ENCODE peak calls at places on chromosome 1, in eight cellular contexts. F is aorta, C is lung, O is cardiac muscle cell, P is adrenal gland, G is heart left ventricle, D is colonic mucosa, L is mesenchymal stem cell. E is an unnamed sample.
A peak's percentile ranks its signal among the peaks of the same experiment; 100 is the strongest.

GRCh38 chr1:216425577-216425976 is 2.3 kb upstream of the USH2A start:
- DNase-seq in F (no peak), C (no peak), O (peak; percentile 81), P (no peak), G (no peak), D (no peak), L (peak; percentile 6), E (no peak)

GRCh38 chr1:160488347-160489058 is 34.6 kb downstream of the SLAMF6 start:
- DNase-seq in F (no peak), C (no peak), O (no peak), P (no peak), G (no peak), D (no peak), L (no peak), E (no peak)

GRCh38 chr1:236685917-236686814 is at the start of gene ACTN2:
- DNase-seq in F (peak; percentile 86), C (peak; percentile 35), O (peak; percentile 68), P (peak; percentile 6), G (peak; percentile 68), D (peak; percentile 49), L (peak; percentile 5), E (peak; percentile 21)

GRCh38 chr1:183276386-183276785 is 90.3 kb downstream of the LAMC2 start:
- DNase-seq in F (no peak), C (no peak), O (no peak), P (no peak), G (no peak), D (no peak), L (peak; percentile 43), E (no peak)

GRCh38 chr1:216261631-216262030 is 161.6 kb downstream of the USH2A start:
- DNase-seq in F (no peak), C (no peak), O (no peak), P (no peak), G (no peak), D (no peak), L (no peak), E (no peak)

GRCh38 chr1:156767879-156768608 is 709 bp downstream of the PRCC start:
- DNase-seq in F (peak; percentile 86), C (peak; percentile 47), O (no peak), P (peak; percentile 49), G (peak; percentile 40), D (peak; percentile 44), L (peak; percentile 41), E (no peak)

GRCh38 chr1:26996024-26996423 is 2.5 kb downstream of the TRNP1 start:
- DNase-seq in F (no peak), C (no peak), O (peak; percentile 40), P (no peak), G (no peak), D (no peak), L (peak; percentile 61), E (no peak)

GRCh38 chr1:186155594-186155993 is 219.5 kb downstream of the TPR start:
- DNase-seq in F (no peak), C (no peak), O (peak; percentile 75), P (peak; percentile 4), G (no peak), D (no peak), L (peak; percentile 72), E (no peak)

GRCh38 chr1:230806552-230806951 is 59.4 kb downstream of the CAPN9 start:
- DNase-seq in F (no peak), C (peak; percentile 15), O (no peak), P (no peak), G (no peak), D (no peak), L (no peak), E (no peak)

GRCh38 chr1:206505702-206506375 is 1.5 kb upstream of the RASSF5 start:
- DNase-seq in F (peak; percentile 28), C (no peak), O (peak; percentile 68), P (no peak), G (no peak), D (no peak), L (peak; percentile 47), E (no peak)

GRCh38 chr1:183443025-183443424 is 24.8 kb upstream of the NMNAT2 start:
- DNase-seq in F (no peak), C (no peak), O (peak; percentile 11), P (no peak), G (no peak), D (no peak), L (no peak), E (no peak)

GRCh38 chr1:11652203-11652780 is 1.9 kb downstream of the FBXO2 start:
- DNase-seq in F (no peak), C (no peak), O (no peak), P (no peak), G (no peak), D (no peak), L (no peak), E (no peak)

DNA sequence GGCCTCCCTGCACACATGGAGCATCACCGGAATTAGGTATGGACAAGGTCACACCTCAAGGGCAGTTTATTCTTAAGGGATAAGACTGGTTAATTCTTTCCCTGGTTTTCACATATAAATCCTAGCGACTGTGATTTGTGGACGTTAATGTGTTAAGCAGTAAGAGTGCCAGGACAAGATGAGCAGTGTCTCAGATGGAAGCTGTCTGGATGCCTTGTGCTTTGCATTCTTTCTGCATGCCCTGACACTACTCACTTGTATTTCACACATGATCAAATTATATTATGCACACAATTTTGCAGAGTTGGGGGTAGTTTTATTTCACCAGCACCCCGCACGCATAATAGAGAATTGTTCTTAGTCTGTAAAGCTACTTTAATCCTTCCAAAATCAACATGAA is 49.2 kb upstream of the NADK start:
- DNase-seq in F (peak; percentile 4), C (no peak), O (no peak), P (no peak), G (no peak), D (no peak), L (no peak), E (no peak)
- H3K27ac ChIP-seq in F (no peak overlapping the region), C (no peak overlapping the region), O (peak overlapping the region; percentile 68), P (no peak overlapping the region), G (no peak overlapping the region), D (no peak overlapping the region), L (peak overlapping the region; percentile 84), E (no peak overlapping the region)

GRCh38 chr1:170685166-170685565 is 21.2 kb downstream of the PRRX1 start:
- DNase-seq in F (no peak), C (no peak), O (peak; percentile 49), P (no peak), G (no peak), D (no peak), L (no peak), E (no peak)

GRCh38 chr1:170692866-170693575 is 29.1 kb downstream of the PRRX1 start:
- DNase-seq in F (no peak), C (no peak), O (peak; percentile 87), P (no peak), G (no peak), D (no peak), L (peak; percentile 45), E (no peak)

GRCh38 chr1:170691258-170691657 is 27.3 kb downstream of the PRRX1 start:
- DNase-seq in F (no peak), C (no peak), O (no peak), P (no peak), G (no peak), D (no peak), L (no peak), E (no peak)

GRCh38 chr1:170682809-170683208 is 18.9 kb downstream of the PRRX1 start:
- DNase-seq in F (no peak), C (no peak), O (no peak), P (no peak), G (no peak), D (no peak), L (no peak), E (no peak)

DNA sequence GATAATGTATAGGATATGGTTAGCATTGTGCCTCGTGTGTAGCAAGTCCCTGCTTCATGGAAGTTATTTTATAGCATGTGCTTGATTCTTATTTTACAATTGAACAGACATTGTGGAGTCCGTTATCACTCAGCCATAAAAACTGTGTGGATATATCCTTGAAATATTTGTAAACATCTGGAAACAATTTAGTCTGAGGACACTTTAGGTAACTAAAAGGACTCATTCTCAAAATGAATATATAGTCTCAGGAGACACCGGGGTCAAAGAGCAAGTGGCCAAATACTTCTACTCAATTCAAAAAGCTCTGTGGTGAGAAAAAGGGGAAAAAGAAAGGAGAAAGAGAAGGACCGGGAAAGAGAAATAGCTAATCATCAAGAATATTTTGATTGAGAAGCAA is 23.7 kb downstream of the PRRX1 start:
- DNase-seq in F (no peak), C (no peak), O (no peak), P (no peak), G (no peak), D (no peak), L (no peak), E (no peak)
- H3K4me3 ChIP-seq in F (no peak overlapping the region), C (no peak overlapping the region), O (no peak overlapping the region), P (no peak overlapping the region), G (no peak overlapping the region), D (no peak overlapping the region), L (peak overlapping the region; percentile 62), E (no peak overlapping the region)

GRCh38 chr1:47449702-47450552 is 12.1 kb downstream of the FOXD2 start:
- DNase-seq in F (no peak), C (peak; percentile 37), O (peak; percentile 43), P (peak; percentile 50), G (peak; percentile 31), D (peak; percentile 57), L (no peak), E (no peak)

GRCh38 chr1:47452426-47452825 is 14.6 kb downstream of the FOXD2 start:
- DNase-seq in F (no peak), C (no peak), O (no peak), P (no peak), G (no peak), D (no peak), L (no peak), E (no peak)

GRCh38 chr1:47450606-47451005 is 12.8 kb downstream of the FOXD2 start:
- DNase-seq in F (no peak), C (no peak), O (no peak), P (no peak), G (no peak), D (no peak), L (no peak), E (no peak)

GRCh38 chr1:47445823-47446567 is 8.2 kb downstream of the FOXD2 start:
- DNase-seq in F (no peak), C (no peak), O (no peak), P (no peak), G (no peak), D (peak; percentile 26), L (no peak), E (no peak)

DNA sequence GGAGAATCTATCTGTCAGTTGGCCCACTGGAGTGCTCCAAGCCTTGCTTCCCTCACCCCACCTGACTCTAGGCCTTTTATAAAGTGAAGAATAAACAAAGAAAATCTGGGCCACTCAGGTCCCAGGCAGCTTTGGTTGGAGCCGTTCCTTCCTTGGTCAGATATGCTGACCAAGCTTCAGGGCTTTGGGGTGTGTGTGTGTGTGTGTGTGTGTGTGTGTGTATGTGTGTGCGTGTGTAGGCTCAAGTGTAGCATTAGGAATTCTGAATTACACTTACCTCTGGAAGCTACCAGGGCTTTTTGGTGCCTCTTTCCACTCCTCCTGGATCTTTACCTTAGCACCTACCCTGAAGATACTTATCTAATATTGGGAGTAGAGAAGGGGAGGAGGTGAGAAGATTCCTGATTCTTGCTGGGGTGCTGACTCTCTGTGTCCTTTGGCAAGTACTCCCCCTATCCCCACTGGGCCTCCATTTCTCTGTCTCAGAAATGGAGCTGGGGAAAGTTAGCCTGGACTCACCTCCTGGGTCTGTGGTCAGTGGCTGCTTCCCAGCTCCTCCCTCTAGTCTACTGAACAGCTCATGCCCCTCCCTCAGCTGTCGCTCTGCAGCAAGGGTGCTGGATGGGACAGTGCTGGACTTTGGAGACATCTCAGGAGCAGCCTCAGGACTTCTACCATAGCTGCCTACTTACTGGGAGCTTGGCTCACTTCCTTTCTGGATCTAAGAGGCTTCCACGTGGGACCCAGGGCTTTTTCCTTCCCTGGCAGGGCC is 10.8 kb downstream of the FOXD2 start:
- DNase-seq in F (peak; percentile 34), C (no peak), O (no peak), P (no peak), G (no peak), D (no peak), L (no peak), E (no peak)
- H3K27me3 ChIP-seq in F (no peaks in the 10 kb centered on the region), C (no peaks in the 10 kb centered on the region), O (peaks cover 96% of the 10 kb centered on the region), P (peaks cover 59% of the 10 kb centered on the region), G (peaks cover 100% of the 10 kb centered on the region), D (peaks cover 23% of the 10 kb centered on the region), L (peaks cover 92% of the 10 kb centered on the region), E (peaks cover 62% of the 10 kb centered on the region)

GRCh38 chr1:1374068-1374860 is 743 bp downstream of the AURKAIP1 start:
- DNase-seq in F (no peak), C (no peak), O (no peak), P (no peak), G (peak; percentile 42), D (no peak), L (no peak), E (no peak)
- H3K27ac ChIP-seq in F (peak overlapping the region; percentile 73), C (peak overlapping the region; percentile 92), O (peak overlapping the region; percentile 93), P (peak overlapping the region; percentile 94), G (peak overlapping the region; percentile 99), D (peak overlapping the region; percentile 76), L (peak overlapping the region; percentile 22), E (peak overlapping the region; percentile 91)

E was measured in CD8-positive, alpha-beta memory T cell.